ENCODE peak calls at places on chromosomes 3 and 15, in ten cellular contexts. W is Peyer's patch; G is IMR-90; R is right cardiac atrium; L is stimulated activated CD8-positive, alpha-beta memory T cell treated with anti-CD3 and anti-CD28 coated beads, Interleukin-12 subunit alpha, Interleukin-12 subunit beta, amount 100 ng/mL, for 4 hours; J is endothelial cell; K is EL; E is NCI-H345; A is effector memory CD8-positive, alpha-beta T cell; Q is left cardiac atrium. U is an unnamed sample.

GRCh38 chr15:74222705-74223104 is 13.4 kb upstream of the CCDC33 start:
- DNase-seq in W (no peak), G (no peak), R (peak; percentile 34), L (no peak), J (no peak), K (no peak), E (no peak), A (no peak), Q (no peak), U (no peak)

GRCh38 chr15:29822685-29823459 is 604 bp upstream of the TJP1 start:
- DNase-seq in W (peak; percentile 78), G (peak; percentile 83), R (peak; percentile 85), L (no peak), J (peak; percentile 73), K (peak; percentile 88), E (no peak), A (no peak), Q (peak; percentile 80), U (no peak)

GRCh38 chr15:74449643-74450205 is 11.2 kb downstream of the UBL7 start:
- DNase-seq in W (no peak), G (no peak), R (no peak), L (no peak), J (no peak), K (no peak), E (no peak), A (no peak), Q (no peak), U (no peak)

GRCh38 chr3:123841476-123842238 is 42.5 kb downstream of the MYLK start:
- DNase-seq in W (no peak), G (peak; percentile 69), R (no peak), L (no peak), J (no peak), K (peak; percentile 74), E (no peak), A (no peak), Q (no peak), U (no peak)

GRCh38 chr15:70328137-70329115 is 230.7 kb upstream of the TLE3 start:
- DNase-seq in W (no peak), G (peak; percentile 48), R (peak; percentile 75), L (no peak), J (no peak), K (peak; percentile 44), E (no peak), A (no peak), Q (peak; percentile 53), U (no peak)

GRCh38 chr3:138377804-138378203 is 29.4 kb downstream of the MRAS start:
- DNase-seq in W (no peak), G (no peak), R (no peak), L (no peak), J (no peak), K (no peak), E (no peak), A (no peak), Q (no peak), U (no peak)

GRCh38 chr3:139770577-139770976 is 92.8 kb upstream of the NMNAT3 start:
- DNase-seq in W (no peak), G (no peak), R (no peak), L (no peak), J (no peak), K (no peak), E (no peak), A (no peak), Q (no peak), U (no peak)

GRCh38 chr3:14461748-14462324 is 59.4 kb downstream of the SLC6A6 start:
- DNase-seq in W (peak; percentile 68), G (peak; percentile 73), R (peak; percentile 76), L (no peak), J (peak; percentile 76), K (peak; percentile 67), E (peak; percentile 25), A (peak; percentile 31), Q (no peak), U (peak; percentile 50)

GRCh38 chr3:60013241-60013640 is 963.4 kb upstream of the CFAP20DC start:
- DNase-seq in W (no peak), G (no peak), R (no peak), L (no peak), J (no peak), K (no peak), E (no peak), A (no peak), Q (no peak), U (no peak)

GRCh38 chr3:146313411-146314111 is 62.7 kb upstream of the PLSCR4 start:
- DNase-seq in W (no peak), G (peak; percentile 90), R (no peak), L (no peak), J (no peak), K (peak; percentile 79), E (no peak), A (no peak), Q (no peak), U (no peak)

GRCh38 chr15:99566157-99566900 is 545 bp downstream of the MEF2A start:
- DNase-seq in W (peak; percentile 66), G (no peak), R (peak; percentile 74), L (no peak), J (peak; percentile 30), K (peak; percentile 19), E (no peak), A (peak; percentile 15), Q (peak; percentile 51), U (peak; percentile 73)

GRCh38 chr3:159238646-159239045 is 436.8 kb downstream of the MFSD1 start:
- DNase-seq in W (no peak), G (no peak), R (no peak), L (no peak), J (no peak), K (no peak), E (no peak), A (no peak), Q (no peak), U (no peak)

GRCh38 chr15:74954515-74954914 is 2.1 kb downstream of the RPP25 start:
- DNase-seq in W (no peak), G (peak; percentile 84), R (peak; percentile 79), L (no peak), J (peak; percentile 22), K (peak; percentile 30), E (no peak), A (no peak), Q (peak; percentile 65), U (no peak)

GRCh38 chr3:140204271-140204984 is 269.4 kb downstream of the CLSTN2 start:
- DNase-seq in W (no peak), G (no peak), R (no peak), L (no peak), J (no peak), K (no peak), E (no peak), A (no peak), Q (no peak), U (no peak)

GRCh38 chr3:123559040-123559861 is 25.6 kb downstream of the HACD2 start:
- DNase-seq in W (no peak), G (peak; percentile 64), R (no peak), L (no peak), J (peak; percentile 13), K (peak; percentile 50), E (peak; percentile 31), A (peak; percentile 29), Q (no peak), U (peak; percentile 85)

GRCh38 chr3:17577795-17578520 is 164.5 kb downstream of the TBC1D5 start:
- DNase-seq in W (no peak), G (peak; percentile 4), R (no peak), L (no peak), J (no peak), K (peak; percentile 15), E (no peak), A (no peak), Q (no peak), U (no peak)

U was measured in Karpas-422.